ENCODE peak calls at places on chromosome 17, in ten cellular contexts. I is stomach, L is K562, E is prostate gland, S is body of pancreas, X is uterus, P is A549, J is lower leg skin, G is GM12878, V is adrenal gland. N is an unnamed sample.

GRCh38 chr17:75428775-75429469 is 23.4 kb upstream of the GRB2 start:
- DNase-seq in I (no peak), L (no peak), E (no peak), S (no peak), X (peak), P (peak), J (no peak), G (no peak), V (no peak), N (no peak)

GRCh38 chr17:39963826-39964225 is 1.0 kb downstream of the GSDMA start:
- DNase-seq in I (no peak), L (no peak), E (no peak), S (no peak), X (no peak), P (no peak), J (no peak), G (no peak), V (no peak), N (peak)

GRCh38 chr17:41421116-41421515 is 3.3 kb downstream of the KRT37 start:
- DNase-seq in I (no peak), L (no peak), E (peak), S (no peak), X (peak), P (no peak), J (no peak), G (no peak), V (no peak), N (no peak)

GRCh38 chr17:35947156-35947585 is 3.7 kb upstream of the LYZL6 start:
- DNase-seq in I (peak), L (peak), E (no peak), S (peak), X (no peak), P (peak), J (no peak), G (no peak), V (peak), N (peak)

GRCh38 chr17:40548982-40549680 is 16.1 kb downstream of the CCR7 start:
- DNase-seq in I (peak), L (no peak), E (no peak), S (peak), X (peak), P (peak), J (peak), G (no peak), V (peak), N (peak)

GRCh38 chr17:50944902-50945720 is 79.0 kb upstream of the TOB1 start:
- DNase-seq in I (no peak), L (no peak), E (no peak), S (no peak), X (peak), P (no peak), J (peak), G (no peak), V (peak), N (no peak)

GRCh38 chr17:33511670-33512069 is 218.6 kb upstream of the ASIC2 start:
- DNase-seq in I (no peak), L (peak), E (no peak), S (no peak), X (no peak), P (no peak), J (no peak), G (no peak), V (no peak), N (no peak)

GRCh38 chr17:73311781-73312641 is at the start of gene CDC42EP4:
- DNase-seq in I (peak), L (peak), E (peak), S (peak), X (peak), P (peak), J (peak), G (no peak), V (peak), N (peak)

GRCh38 chr17:35765731-35766488 is 5.2 kb downstream of the C17orf50 start:
- DNase-seq in I (no peak), L (no peak), E (no peak), S (no peak), X (no peak), P (no peak), J (no peak), G (no peak), V (no peak), N (no peak)

GRCh38 chr17:57946798-57947358 is 8.3 kb downstream of the CUEDC1 start:
- DNase-seq in I (peak), L (peak), E (peak), S (peak), X (peak), P (peak), J (no peak), G (peak), V (peak), N (peak)

GRCh38 chr17:47229535-47230443 is 20.6 kb downstream of the MYL4 start:
- DNase-seq in I (peak), L (peak), E (peak), S (peak), X (peak), P (peak), J (peak), G (peak), V (peak), N (peak)

GRCh38 chr17:32943647-32944191 is 15.8 kb downstream of the TMEM98 start:
- DNase-seq in I (no peak), L (no peak), E (peak), S (peak), X (peak), P (no peak), J (no peak), G (no peak), V (peak), N (no peak)

GRCh38 chr17:76781056-76781982 is 43.4 kb downstream of the MFSD11 start:
- DNase-seq in I (no peak), L (no peak), E (no peak), S (no peak), X (no peak), P (no peak), J (no peak), G (no peak), V (no peak), N (no peak)

GRCh38 chr17:57104461-57105175 is 19.6 kb downstream of the AKAP1 start:
- DNase-seq in I (no peak), L (no peak), E (no peak), S (no peak), X (no peak), P (no peak), J (no peak), G (no peak), V (no peak), N (no peak)

GRCh38 chr17:39668141-39668924 is at the start of gene PNMT:
- DNase-seq in I (peak), L (peak), E (peak), S (peak), X (no peak), P (peak), J (peak), G (no peak), V (peak), N (peak)

GRCh38 chr17:62895650-62896301 is 70.3 kb upstream of the TANC2 start:
- DNase-seq in I (no peak), L (no peak), E (no peak), S (no peak), X (no peak), P (no peak), J (no peak), G (no peak), V (no peak), N (no peak)

GRCh38 chr17:74024871-74025531 is 178.5 kb upstream of the RPL38 start:
- DNase-seq in I (no peak), L (peak), E (no peak), S (no peak), X (no peak), P (no peak), J (no peak), G (no peak), V (no peak), N (no peak)

GRCh38 chr17:82962163-82962720 is 117.2 kb upstream of the METRNL start:
- DNase-seq in I (peak), L (no peak), E (no peak), S (no peak), X (no peak), P (no peak), J (no peak), G (no peak), V (no peak), N (peak)

GRCh38 chr17:68101992-68102758 is 66.6 kb downstream of the KPNA2 start:
- DNase-seq in I (peak), L (no peak), E (peak), S (peak), X (peak), P (peak), J (peak), G (no peak), V (peak), N (peak)

GRCh38 chr17:74133726-74134125 is 69.8 kb upstream of the RPL38 start:
- DNase-seq in I (no peak), L (no peak), E (no peak), S (no peak), X (no peak), P (no peak), J (peak), G (no peak), V (no peak), N (no peak)

GRCh38 chr17:50180066-50180465 is 14.3 kb downstream of the SGCA start:
- DNase-seq in I (no peak), L (no peak), E (no peak), S (no peak), X (no peak), P (no peak), J (no peak), G (no peak), V (no peak), N (no peak)

GRCh38 chr17:10748475-10749110 is 18.8 kb upstream of the TMEM220 start:
- DNase-seq in I (no peak), L (no peak), E (no peak), S (no peak), X (no peak), P (no peak), J (no peak), G (no peak), V (no peak), N (no peak)

GRCh38 chr17:57210224-57210553 is 46.1 kb upstream of the MSI2 start:
- DNase-seq in I (no peak), L (no peak), E (no peak), S (no peak), X (no peak), P (no peak), J (no peak), G (no peak), V (no peak), N (no peak)

GRCh38 chr17:6479626-6480324 is 35.5 kb downstream of the PIMREG start:
- DNase-seq in I (no peak), L (no peak), E (no peak), S (no peak), X (no peak), P (no peak), J (no peak), G (no peak), V (no peak), N (no peak)

GRCh38 chr17:49168706-49169105 is 36.1 kb downstream of the B4GALNT2 start:
- DNase-seq in I (no peak), L (no peak), E (no peak), S (no peak), X (no peak), P (no peak), J (no peak), G (no peak), V (no peak), N (no peak)

GRCh38 chr17:18002171-18002570 is 29.5 kb downstream of the DRC3 start:
- DNase-seq in I (no peak), L (no peak), E (no peak), S (no peak), X (no peak), P (no peak), J (no peak), G (no peak), V (no peak), N (no peak)

GRCh38 chr17:54172654-54173316 is 350.1 kb downstream of the KIF2B start:
- DNase-seq in I (no peak), L (peak), E (no peak), S (peak), X (no peak), P (peak), J (no peak), G (no peak), V (no peak), N (no peak)

GRCh38 chr17:21041753-21042433 is 918 bp downstream of the USP22 start:
- DNase-seq in I (peak), L (peak), E (peak), S (peak), X (peak), P (peak), J (peak), G (no peak), V (peak), N (peak)

GRCh38 chr17:3695723-3696411 is at the start of gene P2RX5:
- DNase-seq in I (no peak), L (peak), E (no peak), S (no peak), X (no peak), P (no peak), J (peak), G (no peak), V (no peak), N (peak)

GRCh38 chr17:40552806-40553693 is 12.2 kb downstream of the CCR7 start:
- DNase-seq in I (peak), L (no peak), E (no peak), S (peak), X (peak), P (no peak), J (peak), G (no peak), V (peak), N (peak)

GRCh38 chr17:30208214-30208613 is 27.3 kb downstream of the SLC6A4 start:
- DNase-seq in I (no peak), L (no peak), E (no peak), S (no peak), X (no peak), P (no peak), J (no peak), G (peak), V (no peak), N (no peak)

GRCh38 chr17:57106836-57107497 is 21.9 kb downstream of the AKAP1 start:
- DNase-seq in I (no peak), L (peak), E (no peak), S (no peak), X (no peak), P (no peak), J (no peak), G (no peak), V (no peak), N (no peak)

GRCh38 chr17:34252890-34253525 is 2.1 kb upstream of the CCL2 start:
- DNase-seq in I (no peak), L (no peak), E (no peak), S (no peak), X (no peak), P (no peak), J (no peak), G (no peak), V (no peak), N (no peak)

GRCh38 chr17:39705786-39706348 is 6.0 kb downstream of the ERBB2 start:
- DNase-seq in I (peak), L (no peak), E (peak), S (peak), X (no peak), P (no peak), J (no peak), G (no peak), V (no peak), N (no peak)

GRCh38 chr17:30326816-30327215 is 7.0 kb downstream of the TMIGD1 start:
- DNase-seq in I (no peak), L (no peak), E (no peak), S (no peak), X (no peak), P (no peak), J (no peak), G (no peak), V (no peak), N (no peak)

GRCh38 chr17:38361700-38362465 is 10.2 kb downstream of the SOCS7 start:
- DNase-seq in I (no peak), L (no peak), E (no peak), S (no peak), X (no peak), P (no peak), J (no peak), G (no peak), V (no peak), N (no peak)

GRCh38 chr17:17325228-17325627 is 22.1 kb downstream of the NT5M start:
- DNase-seq in I (no peak), L (no peak), E (no peak), S (no peak), X (no peak), P (no peak), J (no peak), G (no peak), V (no peak), N (no peak)

GRCh38 chr17:39939031-39939430 is 11.5 kb downstream of the LRRC3C start:
- DNase-seq in I (no peak), L (no peak), E (no peak), S (no peak), X (no peak), P (no peak), J (no peak), G (no peak), V (no peak), N (no peak)

GRCh38 chr17:17416400-17417360 is 60.1 kb upstream of the MED9 start:
- DNase-seq in I (peak), L (peak), E (peak), S (peak), X (no peak), P (peak), J (peak), G (no peak), V (peak), N (no peak)

GRCh38 chr17:79925242-79925957 is 86.2 kb upstream of the CBX4 start:
- DNase-seq in I (peak), L (no peak), E (peak), S (peak), X (no peak), P (peak), J (no peak), G (no peak), V (peak), N (peak)
- TF ChIP-seq POLR2A in I (no peak), L (no peak), E (no peak), S (peak), X (no peak), P (no peak), J (no peak), G (no peak), V (no peak), N (no peak)

GRCh38 chr17:14301279-14301760 is 439 bp downstream of the HS3ST3B1 start:
- DNase-seq in I (peak), L (peak), E (no peak), S (peak), X (no peak), P (no peak), J (no peak), G (no peak), V (no peak), N (no peak)
- TF ChIP-seq POLR2A in I (no peak), L (no peak), E (no peak), S (peak), X (no peak), P (no peak), J (no peak), G (no peak), V (no peak), N (no peak)

DNA sequence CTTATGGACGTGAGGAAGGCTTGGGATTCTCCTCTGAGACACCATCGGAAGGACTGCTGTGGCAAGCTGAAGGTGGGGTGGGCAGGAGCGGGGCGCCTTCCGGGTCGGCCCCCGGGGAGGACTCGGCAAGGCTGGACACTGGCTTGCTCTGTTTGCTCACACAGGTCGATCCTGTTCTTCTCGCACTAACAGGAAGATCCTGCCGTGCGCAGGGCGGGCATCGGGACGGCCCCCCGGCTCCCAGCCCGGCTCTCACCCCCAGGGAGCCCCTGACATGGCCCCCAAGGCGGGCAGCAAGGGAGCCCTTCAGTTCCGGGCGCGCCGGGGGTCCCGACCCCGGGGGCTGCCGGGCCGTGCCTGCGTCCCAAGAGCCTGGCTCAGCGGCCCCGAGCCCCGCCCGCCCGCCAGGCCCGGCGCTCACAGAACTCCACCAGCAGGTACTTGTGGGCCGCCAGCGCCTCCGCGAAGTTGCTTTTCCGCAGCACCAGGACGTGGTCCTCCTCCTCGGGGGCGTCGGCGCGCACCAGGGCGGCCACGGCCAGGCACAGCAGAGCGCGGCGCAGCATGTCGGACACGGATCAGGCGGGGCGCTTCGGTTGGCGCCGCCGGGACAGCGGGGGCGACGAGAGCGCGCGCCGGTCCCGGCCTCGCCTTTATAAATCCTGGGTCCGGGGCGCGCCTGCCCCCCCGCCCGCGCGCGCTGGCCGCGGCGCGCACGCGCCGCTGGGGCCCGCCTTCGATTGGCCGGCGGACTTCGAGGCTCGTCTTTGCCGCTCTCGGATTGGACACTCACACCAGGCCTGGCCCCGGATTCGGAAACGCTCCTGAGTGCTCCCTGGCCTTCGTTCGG is at the start of gene P4HB:
- DNase-seq in I (no peak), L (no peak), E (no peak), S (no peak), X (no peak), P (no peak), J (no peak), G (no peak), V (no peak), N (peak)
- TF ChIP-seq POLR2A in I (no peak), L (peak), E (peak), S (peak), X (peak), P (peak), J (no peak), G (peak), V (peak), N (peak)

DNA sequence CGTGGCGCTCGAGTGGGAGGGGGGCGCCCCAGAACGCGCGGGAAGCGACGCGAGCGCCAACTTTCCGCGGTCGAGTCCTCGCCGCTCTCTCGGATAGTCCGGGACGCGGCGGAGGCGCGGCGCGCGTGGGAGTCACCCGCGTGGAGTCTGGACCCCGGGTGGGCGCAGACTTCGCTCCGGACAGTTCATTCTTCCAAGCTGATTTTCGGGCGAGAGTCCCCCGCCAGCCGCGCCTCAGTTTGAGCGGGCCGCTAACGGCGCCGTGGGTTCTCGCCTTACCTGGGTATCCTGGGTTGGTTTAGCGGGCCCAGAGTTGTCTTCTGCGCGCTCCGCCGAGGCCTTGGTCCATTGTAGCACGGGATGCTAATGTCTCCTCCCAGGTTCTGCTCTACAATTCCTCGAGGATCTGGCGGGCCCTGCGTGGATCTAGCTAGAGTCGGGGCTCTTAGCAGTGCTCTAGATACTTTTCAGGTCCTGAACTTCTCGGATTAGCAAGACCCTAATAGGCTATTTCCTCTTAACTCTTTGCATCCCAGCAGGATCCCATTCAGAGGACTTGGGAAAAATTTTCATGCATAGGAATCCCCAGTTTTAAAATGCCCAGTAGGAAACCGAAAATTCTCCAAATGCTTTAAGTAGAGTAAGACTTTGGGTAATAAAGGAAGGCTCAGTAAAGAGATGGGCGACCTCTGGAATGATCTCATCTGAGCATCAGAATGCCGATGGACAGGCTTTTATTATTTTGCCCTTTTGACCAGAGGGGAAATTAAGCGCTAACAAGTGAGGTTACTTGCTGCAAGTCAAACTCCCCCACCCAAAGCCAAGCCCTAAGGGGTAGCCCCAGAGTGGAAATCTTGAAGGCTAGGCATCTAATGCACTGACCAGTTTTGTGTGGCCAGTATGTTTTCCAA is 527 bp upstream of the GJC1 start:
- DNase-seq in I (no peak), L (no peak), E (no peak), S (peak), X (peak), P (peak), J (no peak), G (no peak), V (no peak), N (no peak)
- TF ChIP-seq POLR2A in I (no peak), L (no peak), E (no peak), S (no peak), X (peak), P (no peak), J (no peak), G (no peak), V (no peak), N (no peak)

N was measured in Peyer's patch.